ENCODE peak calls at places on chromosomes 12 and 14, in eight cellular contexts. I is tibial nerve, F is uterus, H is K562, E is heart left ventricle, V is H1, R is HepG2, X is prostate gland. L is an unnamed sample. For H3K4me1, the result is how much of the 10 kb centered on the place peaks cover.

GRCh38 chr12:95605087-95605486 is 53.8 kb upstream of the USP44 start:
- DNase-seq in E (no peak), H (no peak), V (no peak), R (no peak), I (no peak), F (no peak), X (no peak), L (no peak)

GRCh38 chr12:31780096-31780495 is 51.3 kb upstream of the AMN1 start:
- DNase-seq in F (no peak), H (no peak), R (no peak), X (peak), I (no peak), E (no peak), V (no peak), L (no peak)

GRCh38 chr12:79302171-79302841 is 388.5 kb downstream of the PAWR start:
- DNase-seq in R (no peak), E (no peak), I (no peak), F (no peak), H (no peak), X (no peak), V (no peak), L (no peak)

GRCh38 chr12:52600941-52601481 is at the start of gene KRT72:
- DNase-seq in F (no peak), I (no peak), E (no peak), V (no peak), R (no peak), H (no peak), X (no peak), L (no peak)

GRCh38 chr14:99412122-99413061 is 68.3 kb downstream of the SETD3 start:
- DNase-seq in E (no peak), V (peak), X (no peak), I (no peak), F (no peak), R (no peak), H (no peak), L (no peak)

GRCh38 chr12:29113101-29113500 is 36.0 kb upstream of the FAR2 start:
- DNase-seq in V (no peak), H (no peak), F (no peak), I (no peak), E (no peak), R (no peak), X (no peak), L (no peak)

GRCh38 chr12:89153341-89153740 is 199.0 kb downstream of the DUSP6 start:
- DNase-seq in E (no peak), F (no peak), H (no peak), I (no peak), R (no peak), V (no peak), X (no peak), L (no peak)

GRCh38 chr14:61034416-61035100 is 53.5 kb downstream of the SLC38A6 start:
- DNase-seq in F (no peak), V (no peak), R (no peak), E (no peak), H (no peak), I (no peak), X (peak), L (peak)

GRCh38 chr12:40446385-40446784 is 221.6 kb downstream of the LRRK2 start:
- DNase-seq in I (no peak), V (no peak), E (no peak), F (no peak), R (peak), X (no peak), H (peak), L (no peak)

GRCh38 chr14:22822619-22823551 is 6.8 kb upstream of the MRPL52 start:
- DNase-seq in X (peak), V (peak), R (peak), E (peak), I (peak), F (peak), H (peak), L (peak)
- TF ChIP-seq CTCF in X (peak), V (peak), R (peak), E (peak), I (peak), F (peak), H (peak), L (peak)

GRCh38 chr12:25242981-25243764 is 7.6 kb downstream of the KRAS start:
- DNase-seq in F (no peak), I (no peak), R (no peak), V (no peak), H (no peak), X (no peak), E (no peak), L (no peak)
- H3K4me1 ChIP-seq in F (under half), I (under half), R (under half), V (under half), H (under half), X (under half), E (under half), L (under half)

GRCh38 chr14:50311974-50312733 is at the start of the genes DMAC2L and L2HGDH:
- DNase-seq in I (peak), R (peak), H (peak), V (peak), E (peak), X (peak), F (peak), L (peak)
- TF ChIP-seq POLR2A in I (peak), R (peak), H (peak), V (peak), E (no peak), X (peak), F (peak), L (peak)

DNA sequence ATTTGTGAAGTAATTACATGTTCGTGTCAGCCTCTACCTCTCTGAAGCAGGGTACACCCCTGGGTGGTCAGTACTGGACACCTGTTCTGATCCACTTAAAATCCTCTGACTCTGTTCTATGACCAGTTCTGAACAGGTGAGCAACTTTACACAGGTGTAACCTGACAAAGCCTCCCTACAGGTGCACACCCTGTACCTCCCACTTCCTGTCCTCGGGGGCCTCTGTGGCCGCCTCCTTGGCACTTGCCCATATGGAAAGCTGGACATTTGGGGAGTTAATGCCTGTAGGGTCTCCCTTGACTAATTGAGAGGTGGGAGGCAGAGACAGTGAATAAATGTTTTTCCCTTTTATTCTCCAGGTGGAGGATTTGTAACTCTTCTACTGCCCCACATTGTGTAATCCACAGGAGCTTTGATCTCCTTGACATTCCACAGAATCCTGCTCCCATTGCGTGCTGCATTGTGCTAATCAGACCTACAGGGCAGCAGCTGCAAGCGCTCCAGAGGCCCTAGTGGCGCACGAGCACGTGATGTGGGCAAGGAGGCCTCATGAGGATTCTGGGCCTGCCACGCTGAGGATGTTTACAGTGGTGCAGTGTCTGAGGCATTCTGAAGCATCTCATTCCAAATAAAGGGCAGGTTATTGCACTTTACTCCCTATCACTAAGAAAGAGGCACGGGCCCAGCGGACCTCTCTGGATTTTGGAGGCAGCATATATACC is 45.8 kb upstream of the BATF start:
- DNase-seq in V (no peak), H (no peak), F (no peak), I (no peak), X (no peak), E (peak), R (peak), L (peak)
- TF ChIP-seq CTCF in V (peak), H (no peak), F (no peak), I (no peak), X (no peak), E (no peak), R (peak), L (peak)

GRCh38 chr12:9642606-9643270 is 26.8 kb upstream of the CLEC2D start:
- DNase-seq in F (no peak), H (no peak), R (no peak), X (no peak), E (no peak), I (no peak), V (no peak), L (no peak)

GRCh38 chr12:9649532-9649940 is 20.0 kb upstream of the CLEC2D start:
- DNase-seq in R (no peak), X (no peak), F (no peak), V (no peak), H (no peak), I (no peak), E (no peak), L (no peak)

GRCh38 chr12:9648701-9649531 is 20.6 kb upstream of the CLEC2D start:
- DNase-seq in H (no peak), R (no peak), X (no peak), E (no peak), V (no peak), I (no peak), F (no peak), L (no peak)

GRCh38 chr12:9647825-9648700 is 21.4 kb upstream of the CLEC2D start:
- DNase-seq in H (peak), E (peak), I (peak), F (peak), V (peak), R (peak), X (peak), L (peak)

GRCh38 chr12:9646794-9647622 is 22.5 kb upstream of the CLEC2D start:
- DNase-seq in E (no peak), R (no peak), V (no peak), F (no peak), H (no peak), I (no peak), X (no peak), L (no peak)
- H3K4me1 ChIP-seq in E (under half), R (under half), V (under half), F (under half), H (under half), I (under half), X (under half), L (under half)

GRCh38 chr12:49707127-49707811 is at the start of gene FMNL3:
- DNase-seq in X (peak), E (peak), I (peak), H (peak), R (peak), F (peak), V (peak), L (peak)

GRCh38 chr12:49706351-49707126 is 666 bp downstream of the FMNL3 start:
- DNase-seq in H (peak), X (no peak), F (no peak), V (no peak), R (no peak), I (peak), E (peak), L (peak)

GRCh38 chr12:49707812-49708147 is 575 bp upstream of the FMNL3 start:
- DNase-seq in H (no peak), X (no peak), I (no peak), E (no peak), F (no peak), V (no peak), R (no peak), L (no peak)

GRCh38 chr12:49703647-49704137 is 3.5 kb downstream of the FMNL3 start:
- DNase-seq in X (no peak), I (no peak), R (no peak), F (no peak), H (no peak), E (no peak), V (no peak), L (no peak)

DNA sequence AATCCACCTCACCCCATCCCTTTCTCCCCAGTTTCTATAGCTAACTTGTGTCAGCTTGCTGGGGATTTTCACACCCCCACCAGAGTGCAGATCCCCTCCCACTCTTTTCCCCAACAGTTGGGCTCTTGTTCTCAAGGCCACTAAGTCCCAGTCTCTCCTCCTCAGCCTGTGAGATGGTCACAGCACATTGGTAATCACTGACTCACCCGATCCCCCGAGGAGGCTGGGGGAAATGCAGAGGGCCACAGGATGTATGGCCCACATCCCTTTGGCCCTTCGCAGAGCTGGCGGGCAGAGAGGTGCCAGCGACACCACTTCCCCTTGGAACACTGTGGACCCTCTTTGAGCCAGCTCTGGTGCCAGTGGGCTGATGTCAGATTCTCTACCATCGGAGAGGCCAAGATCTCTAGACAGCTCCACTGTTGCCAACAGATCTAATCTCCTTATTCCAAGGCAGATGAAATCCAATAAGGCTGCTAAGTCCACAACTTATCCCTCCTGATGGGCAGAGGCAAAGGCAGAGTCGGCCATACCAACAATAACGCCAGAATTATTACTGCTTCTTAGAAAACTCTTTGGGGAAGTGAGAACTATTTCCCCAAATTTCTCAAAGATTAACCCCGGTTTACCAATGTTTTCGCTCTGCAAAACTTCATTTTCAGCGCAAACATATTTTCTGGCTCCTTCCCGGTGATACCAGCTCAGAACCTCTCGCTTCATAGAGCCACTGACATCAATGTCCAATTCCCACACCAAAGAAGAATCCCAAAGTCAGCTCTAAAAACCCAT is 1.5 kb downstream of the FMNL3 start:
- DNase-seq in R (peak), X (no peak), I (peak), V (no peak), H (no peak), F (peak), E (peak), L (no peak)
- TF ChIP-seq POLR2A in R (no peak), X (no peak), I (peak), V (no peak), H (no peak), F (no peak), E (no peak), L (no peak)

DNA sequence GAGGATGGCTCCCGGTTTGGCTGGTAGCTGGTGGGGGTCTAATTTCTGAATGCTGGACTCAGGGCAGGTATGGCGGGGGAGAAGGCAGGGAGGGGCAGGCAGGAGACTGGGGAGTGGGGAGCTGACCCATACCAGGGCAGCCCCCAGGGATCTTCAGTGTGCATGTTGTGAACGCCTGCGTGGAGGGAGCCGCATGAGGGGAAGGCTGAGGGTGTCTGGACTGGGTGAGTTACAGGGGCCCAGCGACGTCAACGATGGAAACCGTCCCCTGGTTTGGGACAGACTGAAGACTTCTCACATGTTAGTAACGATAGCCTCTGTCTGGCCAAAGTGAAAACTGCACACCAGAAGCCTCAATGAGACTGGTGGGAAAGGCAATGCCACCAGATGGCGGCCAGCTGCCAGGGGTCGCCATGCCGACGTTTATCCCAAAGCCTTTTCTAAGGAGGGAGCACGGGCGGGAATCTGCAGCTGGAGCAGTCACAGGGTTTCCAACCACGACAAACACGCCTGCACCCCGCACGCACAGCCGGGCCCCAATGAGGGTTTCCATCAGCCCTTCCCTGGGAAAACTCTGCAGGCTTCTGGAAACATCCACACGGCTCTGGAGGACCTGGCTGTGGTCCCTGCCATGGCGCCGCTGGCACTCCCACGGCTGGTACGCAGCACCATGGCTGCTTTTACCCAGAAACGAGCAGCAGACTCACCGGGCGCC is 14.0 kb downstream of the PGAM5 start:
- DNase-seq in R (no peak), V (no peak), F (no peak), I (no peak), E (no peak), H (no peak), X (no peak), L (no peak)
- TF ChIP-seq CTCF in R (no peak), V (no peak), F (no peak), I (no peak), E (no peak), H (no peak), X (no peak), L (no peak)

DNA sequence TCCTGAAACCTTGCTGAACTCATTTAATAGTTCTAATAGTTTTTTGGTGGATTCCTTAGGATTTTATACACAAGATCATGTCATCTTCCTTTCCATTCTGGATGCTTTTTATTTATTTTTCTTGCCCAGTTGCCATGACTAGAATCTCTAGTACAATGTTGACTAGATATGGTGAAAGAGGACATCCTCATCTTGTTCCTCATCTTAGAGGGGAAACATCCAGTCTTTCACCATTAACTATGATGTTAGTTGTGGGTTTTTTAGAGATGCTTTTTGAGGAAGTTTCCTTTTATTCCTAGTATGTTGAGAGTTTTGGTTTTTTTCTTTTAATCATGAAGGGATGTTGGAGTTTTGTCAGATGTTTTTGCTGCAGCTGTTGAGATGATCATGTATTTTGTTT is 8.6 kb downstream of the ANKRD13A start:
- DNase-seq in V (no peak), F (no peak), X (no peak), H (no peak), R (no peak), I (no peak), E (no peak), L (no peak)
- H3K4me1 ChIP-seq in V (under half), F (under half), X (under half), H (under half), R (under half), I (under half), E (under half), L (under half)

L was measured in Peyer's patch.